ENCODE peak calls at places on chromosomes 3 and 15, in eight cellular contexts. K, E, B, Z, I, M, W and R are unnamed samples. For H3K27me3 and H3K36me3, the result is how much of the 10 kb centered on the place peaks cover.

GRCh38 chr3:70984756-70985155 is 598.8 kb downstream of the FOXP1 start:
- DNase-seq in K (no peak), E (no peak), B (no peak), Z (no peak), I (no peak), M (peak), W (no peak), R (no peak)

GRCh38 chr3:173221010-173221409 is 80.0 kb upstream of the SPATA16 start:
- DNase-seq in K (peak), E (no peak), B (no peak), Z (no peak), I (peak), M (no peak), W (peak), R (no peak)

GRCh38 chr3:23981136-23981535 is 36.0 kb downstream of the NR1D2 start:
- DNase-seq in K (no peak), E (no peak), B (no peak), Z (no peak), I (peak), M (no peak), W (no peak), R (no peak)

GRCh38 chr3:65685621-65686020 is 353.1 kb downstream of the MAGI1 start:
- DNase-seq in K (no peak), E (peak), B (peak), Z (no peak), I (no peak), M (peak), W (no peak), R (no peak)

GRCh38 chr3:120683213-120683612 is 1.2 kb upstream of the HGD start:
- DNase-seq in K (peak), E (no peak), B (no peak), Z (no peak), I (no peak), M (peak), W (no peak), R (no peak)

GRCh38 chr3:77281721-77282120 is 241.8 kb downstream of the ROBO2 start:
- DNase-seq in K (peak), E (no peak), B (no peak), Z (no peak), I (no peak), M (no peak), W (no peak), R (no peak)

GRCh38 chr3:99376926-99377325 is 261.5 kb upstream of the COL8A1 start:
- DNase-seq in K (no peak), E (no peak), B (no peak), Z (no peak), I (no peak), M (no peak), W (no peak), R (no peak)

GRCh38 chr15:27412413-27412812 is 441.4 kb downstream of the GABRG3 start:
- DNase-seq in K (peak), E (no peak), B (no peak), Z (no peak), I (no peak), M (no peak), W (no peak), R (no peak)

GRCh38 chr3:191435981-191436380 is 25.0 kb upstream of the PYDC2 start:
- DNase-seq in K (no peak), E (no peak), B (no peak), Z (no peak), I (no peak), M (no peak), W (no peak), R (no peak)

GRCh38 chr3:11059090-11059798 is 66.7 kb downstream of the SLC6A1 start:
- DNase-seq in K (peak), E (peak), B (peak), Z (no peak), I (peak), M (peak), W (peak), R (peak)

GRCh38 chr3:29412117-29412516 is 131.2 kb downstream of the RBMS3 start:
- DNase-seq in K (no peak), E (no peak), B (no peak), Z (no peak), I (no peak), M (peak), W (no peak), R (no peak)

GRCh38 chr15:66481107-66481856 is 16.3 kb downstream of the SNAPC5 start:
- DNase-seq in K (no peak), E (no peak), B (no peak), Z (no peak), I (peak), M (peak), W (peak), R (peak)

GRCh38 chr15:74726774-74727164 is 1.4 kb upstream of the CYP1A1 start:
- DNase-seq in K (no peak), E (no peak), B (no peak), Z (no peak), I (no peak), M (no peak), W (no peak), R (no peak)

GRCh38 chr3:150314248-150315027 is 93.7 kb upstream of the TSC22D2 start:
- DNase-seq in K (no peak), E (peak), B (no peak), Z (peak), I (no peak), M (no peak), W (peak), R (no peak)

GRCh38 chr3:171348121-171348520 is 112.1 kb downstream of the TNIK start:
- DNase-seq in K (no peak), E (no peak), B (peak), Z (no peak), I (no peak), M (no peak), W (no peak), R (no peak)

GRCh38 chr3:175057406-175057805 is 198.3 kb downstream of the NAALADL2 start:
- DNase-seq in K (no peak), E (no peak), B (no peak), Z (no peak), I (no peak), M (no peak), W (no peak), R (no peak)

GRCh38 chr15:79028411-79028964 is 62.1 kb downstream of the RASGRF1 start:
- DNase-seq in K (peak), E (peak), B (peak), Z (no peak), I (peak), M (peak), W (no peak), R (no peak)

GRCh38 chr3:192515661-192516040 is 211.7 kb downstream of the FGF12 start:
- DNase-seq in K (no peak), E (no peak), B (no peak), Z (no peak), I (no peak), M (no peak), W (peak), R (no peak)

GRCh38 chr3:123375014-123375940 is 73.6 kb downstream of the ADCY5 start:
- DNase-seq in K (peak), E (peak), B (no peak), Z (peak), I (no peak), M (no peak), W (no peak), R (no peak)

GRCh38 chr15:77527164-77527778 is 105.4 kb downstream of the LINGO1 start:
- DNase-seq in K (peak), E (peak), B (no peak), Z (no peak), I (peak), M (peak), W (peak), R (no peak)

GRCh38 chr15:40550381-40551037 is 14.3 kb downstream of the CCDC32 start:
- DNase-seq in K (no peak), E (no peak), B (no peak), Z (no peak), I (no peak), M (no peak), W (no peak), R (no peak)

GRCh38 chr3:57283366-57283765 is 9.1 kb downstream of the ASB14 start:
- DNase-seq in K (no peak), E (no peak), B (no peak), Z (no peak), I (no peak), M (peak), W (no peak), R (no peak)

GRCh38 chr3:59678042-59678707 is 628.4 kb upstream of the CFAP20DC start:
- DNase-seq in K (no peak), E (no peak), B (no peak), Z (no peak), I (peak), M (no peak), W (no peak), R (no peak)

GRCh38 chr3:113557374-113557773 is 25.0 kb downstream of the SIDT1 start:
- DNase-seq in K (peak), E (no peak), B (peak), Z (no peak), I (peak), M (peak), W (peak), R (peak)

GRCh38 chr3:105366302-105367062 is at the start of gene ALCAM:
- DNase-seq in K (peak), E (peak), B (peak), Z (peak), I (peak), M (peak), W (peak), R (peak)

GRCh38 chr15:68504721-68505090 is 72.7 kb upstream of the ITGA11 start:
- DNase-seq in K (peak), E (no peak), B (no peak), Z (no peak), I (no peak), M (peak), W (no peak), R (no peak)

GRCh38 chr3:177557561-177557960 is 360.3 kb upstream of the TBL1XR1 start:
- DNase-seq in K (no peak), E (no peak), B (no peak), Z (no peak), I (no peak), M (no peak), W (no peak), R (no peak)

GRCh38 chr3:188947983-188948657 is 223.7 kb upstream of the TPRG1 start:
- DNase-seq in K (peak), E (peak), B (peak), Z (peak), I (peak), M (peak), W (peak), R (peak)

GRCh38 chr15:68391084-68391483 is 40.9 kb downstream of the ITGA11 start:
- DNase-seq in K (no peak), E (no peak), B (no peak), Z (no peak), I (no peak), M (no peak), W (no peak), R (no peak)

GRCh38 chr15:91945385-91945784 is 91.9 kb downstream of the SLCO3A1 start:
- DNase-seq in K (no peak), E (no peak), B (no peak), Z (no peak), I (no peak), M (no peak), W (no peak), R (no peak)

GRCh38 chr15:61640751-61641150 is 411.6 kb upstream of the RORA start:
- DNase-seq in K (no peak), E (no peak), B (no peak), Z (no peak), I (no peak), M (no peak), W (no peak), R (no peak)

GRCh38 chr15:92636950-92637481 is 18.6 kb downstream of the FAM174B start:
- DNase-seq in K (peak), E (no peak), B (no peak), Z (no peak), I (peak), M (no peak), W (peak), R (no peak)

GRCh38 chr3:159872374-159873109 is 116.1 kb upstream of the IL12A start:
- DNase-seq in K (no peak), E (no peak), B (peak), Z (no peak), I (peak), M (peak), W (peak), R (no peak)
- TF ChIP-seq CTCF in K (no peak), E (peak), B (peak), Z (no peak), I (no peak), M (peak), W (peak), R (no peak)

GRCh38 chr3:52218454-52218853 is 7.0 kb downstream of the TLR9 start:
- DNase-seq in K (no peak), E (no peak), B (no peak), Z (peak), I (no peak), M (no peak), W (no peak), R (no peak)

GRCh38 chr3:52218953-52219650 is 6.3 kb downstream of the TLR9 start:
- DNase-seq in K (peak), E (no peak), B (no peak), Z (no peak), I (no peak), M (no peak), W (peak), R (no peak)

GRCh38 chr3:52216585-52217408 is 8.6 kb downstream of the TLR9 start:
- DNase-seq in K (no peak), E (no peak), B (peak), Z (peak), I (peak), M (peak), W (peak), R (peak)

GRCh38 chr3:52217409-52217805 is 8.0 kb downstream of the TLR9 start:
- DNase-seq in K (peak), E (no peak), B (no peak), Z (no peak), I (no peak), M (no peak), W (no peak), R (no peak)

GRCh38 chr3:52218026-52218425 is 7.4 kb downstream of the TLR9 start:
- DNase-seq in K (no peak), E (no peak), B (no peak), Z (peak), I (no peak), M (no peak), W (no peak), R (no peak)
- H3K27me3 ChIP-seq in K (under half), E (under half), B (under half), Z (under half), I (under half), M (under half), W (under half), R (under half)

GRCh38 chr15:64044315-64045105 is 1.8 kb downstream of the DAPK2 start:
- DNase-seq in K (no peak), E (no peak), B (no peak), Z (no peak), I (no peak), M (no peak), W (no peak), R (no peak)
- H3K36me3 ChIP-seq in K (under half), E (under half), B (under half), Z (under half), I (under half), M (under half), W (under half), R (under half)

DNA sequence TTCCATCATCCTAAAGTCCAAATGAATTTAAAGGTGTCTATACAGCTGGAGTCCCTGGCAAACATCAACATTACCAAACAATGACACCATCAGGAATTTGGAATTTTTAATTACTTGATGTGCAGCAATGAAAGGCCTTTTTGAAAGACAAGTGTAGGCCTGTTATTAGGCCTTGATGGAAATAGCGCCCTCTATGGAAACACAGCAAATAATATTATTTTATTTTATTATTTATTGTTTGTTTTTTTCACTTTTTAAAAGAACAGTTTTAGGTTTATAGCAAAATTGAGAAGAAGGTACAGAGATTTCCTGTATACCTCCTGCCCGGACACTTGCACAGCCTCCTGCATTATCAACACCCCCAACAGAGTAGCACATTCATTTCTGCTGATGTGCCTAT is 18.1 kb upstream of the OR5AC2 start:
- DNase-seq in K (no peak), E (no peak), B (no peak), Z (no peak), I (no peak), M (no peak), W (no peak), R (no peak)
- TF ChIP-seq CTCF in K (peak), E (no peak), B (no peak), Z (no peak), I (peak), M (no peak), W (peak), R (peak)

GRCh38 chr3:194142156-194142910 is 6.4 kb downstream of the HES1 start:
- DNase-seq in K (no peak), E (peak), B (no peak), Z (no peak), I (no peak), M (no peak), W (no peak), R (no peak)
- H3K27me3 ChIP-seq in K (under half), E (under half), B (under half), Z (under half), I (under half), M (under half), W (under half), R (under half)